ENCODE peak calls at places on chromosomes 12 and 14, in ten cellular contexts. N, P, R, G, K, Y, M, F, S and D are unnamed samples.
A peak's percentile ranks its signal among the peaks of the same experiment; 100 is the strongest.

GRCh38 chr14:37262649-37263048 is 64.9 kb downstream of the MIPOL1 start:
- DNase-seq in N (no peak), P (no peak), R (no peak), G (no peak), K (no peak), Y (no peak), M (no peak), F (no peak), S (no peak), D (no peak)

GRCh38 chr12:101298426-101298825 is 18.5 kb downstream of the UTP20 start:
- DNase-seq in N (no peak), P (no peak), R (no peak), G (peak; percentile 82), K (no peak), Y (no peak), M (no peak), F (no peak), S (no peak), D (no peak)

GRCh38 chr12:109772622-109773321 is 59.1 kb downstream of the FAM222A start:
- DNase-seq in N (no peak), P (no peak), R (no peak), G (no peak), K (no peak), Y (peak; percentile 30), M (no peak), F (no peak), S (peak; percentile 36), D (no peak)

GRCh38 chr12:66624806-66625205 is 54.1 kb downstream of the GRIP1 start:
- DNase-seq in N (no peak), P (no peak), R (no peak), G (no peak), K (no peak), Y (no peak), M (no peak), F (no peak), S (no peak), D (no peak)

GRCh38 chr14:89374908-89375307 is 42.1 kb downstream of the FOXN3 start:
- DNase-seq in N (no peak), P (no peak), R (no peak), G (no peak), K (no peak), Y (no peak), M (no peak), F (no peak), S (no peak), D (no peak)

GRCh38 chr14:99270491-99271287 is 1.3 kb downstream of the BCL11B start:
- DNase-seq in N (no peak), P (no peak), R (no peak), G (no peak), K (no peak), Y (no peak), M (no peak), F (peak; percentile 25), S (peak; percentile 67), D (no peak)

GRCh38 chr12:52235822-52236291 is 2.8 kb downstream of the KRT7 start:
- DNase-seq in N (peak; percentile 3), P (no peak), R (no peak), G (no peak), K (no peak), Y (peak; percentile 30), M (no peak), F (peak; percentile 57), S (peak; percentile 65), D (no peak)

GRCh38 chr14:30020687-30021086 is 93.0 kb upstream of the PRKD1 start:
- DNase-seq in N (no peak), P (no peak), R (no peak), G (no peak), K (no peak), Y (no peak), M (no peak), F (no peak), S (no peak), D (no peak)

GRCh38 chr12:83676896-83677295 is 990.2 kb downstream of the TMTC2 start:
- DNase-seq in N (no peak), P (no peak), R (no peak), G (no peak), K (no peak), Y (no peak), M (no peak), F (no peak), S (no peak), D (no peak)

DNA sequence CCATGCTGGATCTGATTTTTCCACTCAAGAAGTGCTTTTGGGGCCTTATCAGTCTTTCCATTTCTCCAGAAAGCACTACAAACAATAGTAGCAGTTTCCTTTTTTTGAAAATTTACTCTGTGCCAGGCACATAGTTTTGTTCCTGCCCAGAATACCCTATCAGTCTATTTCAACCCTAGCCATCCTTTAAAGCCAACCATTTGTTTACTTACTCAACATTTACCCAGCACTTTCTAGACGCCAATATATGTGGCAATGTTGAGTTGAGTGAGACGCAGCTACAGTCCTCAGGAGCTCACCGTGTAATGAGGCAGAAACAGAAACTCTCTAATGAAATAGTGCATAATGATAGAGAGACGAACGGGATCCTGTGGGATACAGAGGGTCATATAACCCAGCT is 32.9 kb upstream of the CHST11 start:
- DNase-seq in N (no peak), P (no peak), R (no peak), G (no peak), K (no peak), Y (peak; percentile 1), M (no peak), F (no peak), S (no peak), D (no peak)
- TF ChIP-seq POLR2A in N (no peak), P (no peak), R (no peak), G (no peak), K (no peak), Y (no peak), M (no peak), F (no peak), S (no peak), D (no peak)

DNA sequence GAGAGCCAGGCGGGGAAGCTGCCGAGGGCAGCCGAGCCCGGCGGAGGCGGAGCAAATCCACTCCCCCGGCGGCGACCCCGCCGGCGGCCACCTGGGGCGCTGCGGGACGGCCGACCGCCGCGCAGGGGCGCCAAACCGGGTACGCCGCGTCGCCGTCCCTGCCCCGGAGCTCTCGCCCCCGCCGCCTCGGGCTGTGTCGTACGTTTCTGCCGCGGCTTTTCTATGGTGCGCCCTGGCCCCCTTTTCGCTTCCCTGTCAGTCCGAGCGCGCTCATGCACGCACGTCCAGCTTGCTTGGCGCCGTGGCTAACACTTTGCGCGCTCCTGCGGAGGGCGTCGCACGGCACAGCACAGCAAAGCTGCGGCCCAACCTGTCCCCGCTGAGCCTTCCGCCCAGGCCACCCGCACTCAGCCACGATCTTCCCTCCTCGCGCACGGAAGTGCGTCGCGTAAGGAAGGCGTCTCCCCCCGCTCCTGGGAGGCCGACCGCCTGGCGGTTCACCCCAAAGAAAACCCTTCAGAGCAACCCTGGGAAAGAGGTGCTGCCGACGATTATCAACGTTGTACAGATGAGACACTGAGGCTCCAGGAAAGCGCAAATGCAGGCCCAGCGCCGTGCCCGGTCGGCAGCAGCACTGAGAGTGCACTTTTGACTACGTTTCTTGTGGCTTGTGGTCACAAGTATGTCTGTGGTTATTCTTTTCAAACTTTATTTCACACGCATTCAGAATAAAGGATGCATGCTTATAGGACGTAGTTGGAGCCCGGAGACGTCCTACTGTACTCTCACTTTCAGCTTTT is at the start of gene HECTD1:
- DNase-seq in N (peak; percentile 80), P (peak; percentile 92), R (peak; percentile 85), G (peak; percentile 84), K (peak; percentile 91), Y (peak; percentile 95), M (peak; percentile 95), F (peak; percentile 91), S (peak; percentile 95), D (no peak)
- TF ChIP-seq POLR2A in N (peak; percentile 82), P (no peak), R (peak; percentile 95), G (peak; percentile 45), K (peak; percentile 66), Y (peak; percentile 43), M (no peak), F (peak; percentile 73), S (peak; percentile 55), D (no peak)

DNA sequence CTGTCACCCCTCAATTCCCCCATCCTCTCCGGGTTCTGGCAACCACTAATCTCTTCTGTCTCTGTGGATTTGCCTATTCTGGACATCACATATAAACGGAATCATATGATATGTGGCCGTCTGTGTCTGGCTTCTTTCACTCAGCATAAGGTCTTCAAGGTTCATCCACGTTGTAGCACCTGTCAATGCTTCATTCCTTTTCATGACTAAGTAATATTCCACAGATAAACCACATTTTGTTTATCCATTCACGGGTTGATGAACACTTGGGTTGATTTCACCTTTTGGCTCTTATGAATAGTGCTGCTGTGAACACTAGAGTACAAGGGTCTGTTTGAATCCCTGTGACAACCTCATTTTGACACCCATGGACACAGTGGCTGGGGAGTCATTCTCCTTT is 10.7 kb upstream of the TESC start:
- DNase-seq in N (no peak), P (no peak), R (no peak), G (no peak), K (no peak), Y (no peak), M (no peak), F (no peak), S (no peak), D (no peak)
- TF ChIP-seq POLR2A in N (no peak), P (no peak), R (no peak), G (no peak), K (no peak), Y (no peak), M (no peak), F (no peak), S (no peak), D (no peak)

GRCh38 chr12:111462134-111462821 is 56.6 kb downstream of the SH2B3 start:
- DNase-seq in N (no peak), P (no peak), R (no peak), G (peak; percentile 87), K (no peak), Y (no peak), M (no peak), F (no peak), S (no peak), D (no peak)

GRCh38 chr12:111457577-111457976 is 51.9 kb downstream of the SH2B3 start:
- DNase-seq in N (no peak), P (peak; percentile 3), R (no peak), G (no peak), K (no peak), Y (peak; percentile 38), M (no peak), F (no peak), S (no peak), D (no peak)

GRCh38 chr12:111457071-111457470 is 51.3 kb downstream of the SH2B3 start:
- DNase-seq in N (no peak), P (peak; percentile 11), R (no peak), G (no peak), K (no peak), Y (peak; percentile 48), M (no peak), F (no peak), S (no peak), D (no peak)

GRCh38 chr12:111455448-111456320 is 50.0 kb downstream of the SH2B3 start:
- DNase-seq in N (no peak), P (peak; percentile 15), R (no peak), G (peak; percentile 81), K (no peak), Y (peak; percentile 40), M (no peak), F (no peak), S (no peak), D (no peak)

DNA sequence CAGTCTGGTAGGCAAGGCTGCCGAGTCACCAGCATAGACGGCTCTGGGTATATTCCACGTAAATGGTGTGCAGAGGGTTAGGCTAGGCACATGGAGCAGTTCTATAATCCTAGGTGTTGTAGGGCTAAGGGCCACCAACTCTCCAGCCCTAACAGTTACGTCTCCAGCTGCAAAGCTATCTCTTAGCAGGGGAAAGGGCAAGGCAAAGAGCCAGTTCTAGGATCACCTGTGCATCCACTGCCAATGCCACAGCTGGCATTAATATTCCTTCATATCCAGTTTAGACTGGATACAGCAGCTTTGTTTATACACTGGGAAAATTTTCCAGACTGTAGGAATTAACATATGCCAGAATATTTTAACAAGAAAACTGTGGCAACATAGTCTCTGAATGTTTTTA is 53.0 kb downstream of the SH2B3 start:
- DNase-seq in N (no peak), P (peak; percentile 7), R (no peak), G (no peak), K (no peak), Y (peak; percentile 30), M (no peak), F (no peak), S (no peak), D (no peak)
- TF ChIP-seq POLR2A in N (no peak), P (no peak), R (no peak), G (no peak), K (no peak), Y (no peak), M (no peak), F (no peak), S (no peak), D (no peak)